ENCODE peak calls at places on chromosomes 3 and 15, in seven cellular contexts. K is heart left ventricle, C is ovary, R is sigmoid colon, N is prostate gland, Z is esophagus squamous epithelium, I is stomach. G is an unnamed sample.

GRCh38 chr15:62912808-62913207 is 129.7 kb upstream of the TPM1 start:
- DNase-seq in K (no peak), C (no peak), R (no peak), N (no peak), Z (no peak), I (no peak), G (no peak)

GRCh38 chr15:100722551-100723322 is 120.3 kb downstream of the ASB7 start:
- DNase-seq in K (peak; percentile 1), C (no peak), R (no peak), N (no peak), Z (no peak), I (no peak), G (no peak)

GRCh38 chr3:48256557-48256956 is 15.7 kb downstream of the ZNF589 start:
- DNase-seq in K (no peak), C (no peak), R (peak; percentile 3), N (no peak), Z (no peak), I (no peak), G (no peak)

GRCh38 chr15:59052915-59053407 is 52.0 kb upstream of the CCNB2 start:
- DNase-seq in K (no peak), C (no peak), R (no peak), N (no peak), Z (no peak), I (no peak), G (no peak)

GRCh38 chr15:42490246-42490742 is 647 bp downstream of the ZNF106 start:
- DNase-seq in K (no peak), C (no peak), R (no peak), N (no peak), Z (no peak), I (no peak), G (no peak)

GRCh38 chr15:62850791-62851291 is 191.7 kb upstream of the TPM1 start:
- DNase-seq in K (no peak), C (no peak), R (no peak), N (no peak), Z (no peak), I (no peak), G (no peak)

GRCh38 chr3:118970819-118971218 is 63.8 kb downstream of the IGSF11 start:
- DNase-seq in K (peak; percentile 55), C (no peak), R (no peak), N (no peak), Z (no peak), I (no peak), G (no peak)

GRCh38 chr3:155425351-155425750 is 131.9 kb upstream of the STRIT1 start:
- DNase-seq in K (no peak), C (no peak), R (no peak), N (no peak), Z (no peak), I (no peak), G (no peak)

GRCh38 chr3:7469866-7470265 is 609.0 kb downstream of the GRM7 start:
- DNase-seq in K (no peak), C (no peak), R (no peak), N (no peak), Z (no peak), I (no peak), G (no peak)

GRCh38 chr15:80560601-80561025 is 134.5 kb upstream of the ABHD17C start:
- DNase-seq in K (no peak), C (no peak), R (no peak), N (no peak), Z (no peak), I (no peak), G (no peak)

GRCh38 chr3:8446845-8447244 is 54.8 kb upstream of the LMCD1 start:
- DNase-seq in K (no peak), C (no peak), R (no peak), N (no peak), Z (no peak), I (no peak), G (no peak)

GRCh38 chr15:28128036-28128435 is 28.9 kb upstream of the OCA2 start:
- DNase-seq in K (peak; percentile 65), C (no peak), R (no peak), N (peak; percentile 23), Z (no peak), I (peak; percentile 25), G (peak; percentile 44)

GRCh38 chr3:6928064-6928463 is 67.1 kb downstream of the GRM7 start:
- DNase-seq in K (no peak), C (no peak), R (no peak), N (peak; percentile 17), Z (no peak), I (peak; percentile 59), G (no peak)

GRCh38 chr15:68781766-68782588 is 38.7 kb downstream of the ANP32A start:
- DNase-seq in K (peak; percentile 83), C (no peak), R (no peak), N (no peak), Z (no peak), I (no peak), G (peak; percentile 78)

GRCh38 chr3:155325263-155325835 is 31.9 kb upstream of the STRIT1 start:
- DNase-seq in K (no peak), C (no peak), R (no peak), N (no peak), Z (no peak), I (no peak), G (no peak)

GRCh38 chr3:64685331-64685799 is 2.4 kb downstream of the ADAMTS9 start:
- DNase-seq in K (peak; percentile 66), C (peak; percentile 90), R (peak; percentile 93), N (peak; percentile 34), Z (no peak), I (no peak), G (peak; percentile 66)

GRCh38 chr3:64687381-64687780 is 419 bp downstream of the ADAMTS9 start:
- DNase-seq in K (no peak), C (no peak), R (no peak), N (peak; percentile 21), Z (no peak), I (no peak), G (no peak)

GRCh38 chr3:64685800-64686445 is 1.9 kb downstream of the ADAMTS9 start:
- DNase-seq in K (peak; percentile 96), C (peak; percentile 98), R (peak; percentile 99), N (peak; percentile 96), Z (no peak), I (peak; percentile 84), G (peak; percentile 94)

GRCh38 chr3:64686446-64686908 is 1.3 kb downstream of the ADAMTS9 start:
- DNase-seq in K (peak; percentile 58), C (no peak), R (no peak), N (peak; percentile 37), Z (no peak), I (peak; percentile 32), G (peak; percentile 45)

DNA sequence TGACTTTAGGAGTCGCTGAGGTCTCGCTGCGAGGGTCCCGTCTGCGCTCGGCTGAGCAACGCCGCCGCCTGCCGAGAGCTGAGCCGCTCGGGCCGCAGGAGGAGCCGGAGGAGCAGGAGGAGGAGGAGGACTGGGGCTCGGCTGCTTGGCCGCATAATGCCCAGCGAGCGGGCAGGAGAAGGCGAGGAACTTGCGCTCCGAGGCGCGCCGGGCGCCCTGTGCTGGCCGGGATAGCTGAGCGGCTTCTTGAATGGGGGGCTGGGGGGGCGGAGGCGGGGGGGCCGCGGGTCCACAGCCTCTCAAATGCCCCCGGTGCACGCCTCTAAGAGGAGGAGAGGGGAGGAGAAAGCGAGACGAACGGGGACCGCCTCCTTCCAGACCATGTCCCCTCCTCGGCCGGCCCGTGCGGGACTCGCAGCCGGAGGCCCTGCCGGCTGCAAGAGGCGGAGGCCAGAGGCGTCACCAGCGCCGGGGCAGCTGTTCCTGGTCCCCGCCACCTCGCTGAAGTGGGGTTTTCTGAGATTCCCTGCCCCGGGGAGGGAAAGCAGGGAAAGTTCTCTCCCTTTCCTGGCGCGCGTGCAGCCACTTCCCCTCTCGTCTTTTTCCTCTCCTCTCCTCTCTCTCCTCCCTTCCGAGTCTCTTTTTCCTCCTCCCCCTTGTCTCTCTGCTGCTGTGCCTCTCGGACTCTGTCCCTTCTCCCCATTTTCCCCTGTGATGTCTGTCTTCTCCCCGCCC is at the start of gene ADAMTS9:
- DNase-seq in K (peak; percentile 87), C (peak; percentile 83), R (peak; percentile 91), N (peak; percentile 86), Z (no peak), I (peak; percentile 42), G (peak; percentile 82)
- H3K4me3 ChIP-seq in K (peak within 1 kb of the TSS; percentile 65), C (peak within 1 kb of the TSS; percentile 72), R (peak within 1 kb of the TSS; percentile 87), N (peak within 1 kb of the TSS; percentile 60), Z (peak within 1 kb of the TSS; percentile 70), I (peak within 1 kb of the TSS; percentile 66), G (peak within 1 kb of the TSS; percentile 47)

DNA sequence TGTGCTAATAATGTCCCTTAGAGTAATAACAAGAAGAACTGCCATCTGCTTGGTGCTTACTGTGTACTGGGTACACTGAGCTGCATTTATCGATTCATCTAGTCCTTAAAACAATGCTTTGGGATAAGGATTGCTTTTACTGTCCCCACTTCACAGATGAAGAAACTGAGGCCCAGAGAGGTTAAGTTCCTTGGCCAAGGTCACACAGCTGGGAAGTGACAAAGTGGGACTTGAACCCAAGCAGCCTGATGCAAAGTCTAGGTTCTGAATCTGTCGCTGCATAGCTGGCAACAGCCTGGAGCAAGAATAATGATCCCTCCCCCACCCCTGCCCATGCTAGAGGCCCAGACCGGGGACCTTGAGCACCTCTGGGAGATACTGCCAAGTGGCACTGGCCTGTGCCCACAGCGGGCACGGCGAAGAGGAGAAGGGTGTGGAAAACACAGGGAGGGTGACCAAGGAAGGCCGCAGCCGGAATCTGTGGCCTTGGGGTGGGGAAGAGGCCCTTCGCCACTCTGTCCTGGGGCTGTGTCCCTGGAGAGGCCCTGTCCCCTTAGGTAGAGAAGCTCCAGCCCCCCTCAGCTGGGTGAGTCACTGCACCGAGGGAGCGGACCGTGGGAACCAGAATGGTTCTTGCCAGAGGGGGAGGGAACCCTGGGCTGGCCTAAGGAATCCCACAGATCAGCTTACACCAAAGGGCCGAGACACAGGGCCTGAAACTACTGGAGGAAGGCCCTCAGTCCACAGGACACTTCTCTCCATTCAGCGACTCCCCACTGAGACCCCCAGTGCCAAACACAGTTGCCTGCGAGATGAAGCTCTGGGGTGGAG is 3.5 kb downstream of the PLXND1 start:
- DNase-seq in K (peak; percentile 88), C (peak; percentile 81), R (peak; percentile 91), N (no peak), Z (no peak), I (no peak), G (peak; percentile 65)
- TF ChIP-seq POLR2A in K (no peak), C (no peak), R (no peak), N (no peak), Z (no peak), I (no peak), G (no peak)

GRCh38 chr3:64380539-64380938 is 155.3 kb upstream of the PRICKLE2 start:
- DNase-seq in K (no peak), C (no peak), R (no peak), N (no peak), Z (no peak), I (no peak), G (no peak)
- H3K27ac ChIP-seq in K (no peak overlapping the region), C (no peak overlapping the region), R (no peak overlapping the region), N (no peak overlapping the region), Z (no peak overlapping the region), I (no peak overlapping the region), G (no peak overlapping the region)

DNA sequence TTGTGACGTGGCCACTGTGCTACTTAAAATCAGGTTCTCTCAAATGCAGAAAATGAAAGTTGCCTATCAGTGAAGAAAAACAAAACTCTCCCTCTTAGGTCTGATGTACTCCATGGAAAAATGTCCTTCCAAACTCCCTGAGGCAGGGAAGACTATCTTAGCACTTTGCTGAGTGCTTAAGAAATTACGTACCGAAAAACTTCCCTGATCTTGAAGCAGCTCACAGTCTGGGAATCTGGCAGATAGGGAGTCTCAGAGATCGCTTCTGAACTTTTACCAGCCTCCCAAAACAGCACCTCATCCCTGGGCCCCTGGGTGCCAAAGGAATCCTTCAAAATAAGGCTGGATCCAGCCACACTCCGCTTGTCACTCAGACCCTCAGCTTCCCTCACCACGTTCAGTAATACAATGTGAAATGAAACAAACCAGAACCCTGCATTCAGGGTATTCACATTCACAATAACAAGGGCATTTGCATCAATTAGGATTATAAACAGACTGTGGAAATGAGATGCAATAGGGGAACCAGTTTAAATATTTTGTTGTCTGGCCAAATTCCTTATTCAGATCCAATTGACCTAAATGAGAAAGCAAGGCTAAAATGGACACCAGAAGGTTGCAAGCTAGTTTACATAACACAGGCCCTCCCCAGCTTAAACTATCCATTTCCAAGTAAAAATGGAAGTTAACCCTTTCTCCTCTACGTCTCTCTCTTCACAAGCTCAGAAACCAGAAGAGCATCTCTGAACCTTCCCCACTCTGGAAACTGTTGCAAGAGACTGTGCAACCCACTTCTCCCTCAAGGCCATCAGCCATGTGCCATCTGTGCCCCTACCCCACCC is 20.9 kb downstream of the OSBPL10 start:
- DNase-seq in K (no peak), C (no peak), R (no peak), N (no peak), Z (no peak), I (no peak), G (no peak)
- H3K4me3 ChIP-seq in K (peak overlapping the region; percentile 46), C (peak overlapping the region; percentile 25), R (no peak overlapping the region), N (no peak overlapping the region), Z (peak overlapping the region; percentile 51), I (peak overlapping the region; percentile 21), G (no peak overlapping the region)